ENCODE peak calls at places on chromosomes 2 and 18, in five cellular contexts. Z is K562, P is HepG2, Q is SK-N-SH, U is GM12878. D is an unnamed sample.

GRCh38 chr2:136935119-136935518 is 169.8 kb downstream of the THSD7B start:
- DNase-seq in Z (no peak), U (no peak), Q (no peak), P (no peak), D (no peak)

GRCh38 chr2:127984551-127984950 is 43.3 kb downstream of the SAP130 start:
- DNase-seq in U (no peak), Q (no peak), P (peak), Z (peak), D (no peak)

GRCh38 chr2:237859082-237859433 is 365 bp upstream of the RAMP1 start:
- DNase-seq in Z (no peak), Q (no peak), P (no peak), U (no peak), D (no peak)

GRCh38 chr2:78011251-78011650 is 489.1 kb upstream of the LRRTM4 start:
- DNase-seq in Q (no peak), Z (no peak), P (no peak), U (no peak), D (no peak)

GRCh38 chr2:143623270-143623669 is 494.1 kb downstream of the ARHGAP15 start:
- DNase-seq in Q (no peak), Z (no peak), U (no peak), P (no peak), D (no peak)

GRCh38 chr2:24809316-24810007 is 16.2 kb downstream of the CENPO start:
- DNase-seq in Z (no peak), P (peak), U (no peak), Q (no peak), D (no peak)

GRCh38 chr2:162403884-162404283 is 60.0 kb downstream of the GCA start:
- DNase-seq in U (no peak), P (no peak), Z (no peak), Q (no peak), D (no peak)

GRCh38 chr18:46555213-46555612 is 101.8 kb downstream of the LOXHD1 start:
- DNase-seq in U (no peak), Q (no peak), P (peak), Z (no peak), D (no peak)

GRCh38 chr2:130819915-130820861 is 16.5 kb upstream of the ARHGEF4 start:
- DNase-seq in Q (peak), Z (no peak), U (no peak), P (no peak), D (no peak)
- TF ChIP-seq FOXM1 in Q (no peak), Z (no peak), U (no peak), P (no peak), D (no peak)

GRCh38 chr2:80858955-80859354 is 554.4 kb upstream of the LRRTM1 start:
- DNase-seq in Q (no peak), Z (no peak), U (no peak), P (no peak), D (no peak)
- TF ChIP-seq FOXM1 in Q (no peak), Z (no peak), U (no peak), P (no peak), D (no peak)

DNA sequence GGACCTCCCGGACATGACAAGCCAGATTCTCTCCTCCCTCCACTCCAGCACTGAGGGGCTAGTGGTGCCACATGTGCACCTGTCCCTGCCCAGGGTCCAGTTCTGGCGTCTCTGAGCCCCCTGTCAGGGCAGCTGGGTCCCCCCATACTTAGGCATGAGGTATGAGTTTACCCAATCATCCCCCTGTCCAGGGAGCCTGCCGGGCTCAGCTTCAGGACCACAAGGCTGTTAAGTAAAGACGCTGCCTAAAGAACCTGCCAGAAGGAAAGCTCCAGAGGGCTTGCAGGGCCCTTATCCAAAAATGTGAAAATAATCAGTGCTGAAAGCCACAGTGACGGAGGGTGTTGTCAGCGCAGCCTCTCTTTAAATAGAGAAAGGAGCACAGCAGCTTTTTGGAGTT is 40.0 kb downstream of the SH3BP4 start:
- DNase-seq in Q (no peak), P (no peak), U (no peak), Z (no peak), D (no peak)
- TF ChIP-seq FOXM1 in Q (no peak), P (no peak), U (no peak), Z (no peak), D (no peak)

GRCh38 chr18:48673456-48674197 is 134.8 kb downstream of the CTIF start:
- DNase-seq in U (no peak), Q (no peak), P (no peak), Z (no peak), D (no peak)
- TF ChIP-seq FOXM1 in U (no peak), Q (no peak), P (no peak), Z (no peak), D (no peak)

GRCh38 chr18:30929718-30930117 is 112.8 kb downstream of the DSC3 start:
- DNase-seq in Q (no peak), Z (no peak), U (no peak), P (no peak), D (no peak)

GRCh38 chr18:30927042-30927441 is 115.5 kb downstream of the DSC3 start:
- DNase-seq in Q (no peak), U (no peak), Z (no peak), P (no peak), D (no peak)

GRCh38 chr18:30925795-30926194 is 116.7 kb downstream of the DSC3 start:
- DNase-seq in U (no peak), P (no peak), Q (no peak), Z (no peak), D (no peak)

GRCh38 chr18:30927517-30928075 is 114.9 kb downstream of the DSC3 start:
- DNase-seq in P (no peak), Z (no peak), Q (no peak), U (no peak), D (peak)

GRCh38 chr18:30929065-30929464 is 113.5 kb downstream of the DSC3 start:
- DNase-seq in U (no peak), Z (no peak), Q (no peak), P (no peak), D (no peak)
- TF ChIP-seq FOXM1 in U (no peak), Z (no peak), Q (no peak), P (no peak), D (no peak)

DNA sequence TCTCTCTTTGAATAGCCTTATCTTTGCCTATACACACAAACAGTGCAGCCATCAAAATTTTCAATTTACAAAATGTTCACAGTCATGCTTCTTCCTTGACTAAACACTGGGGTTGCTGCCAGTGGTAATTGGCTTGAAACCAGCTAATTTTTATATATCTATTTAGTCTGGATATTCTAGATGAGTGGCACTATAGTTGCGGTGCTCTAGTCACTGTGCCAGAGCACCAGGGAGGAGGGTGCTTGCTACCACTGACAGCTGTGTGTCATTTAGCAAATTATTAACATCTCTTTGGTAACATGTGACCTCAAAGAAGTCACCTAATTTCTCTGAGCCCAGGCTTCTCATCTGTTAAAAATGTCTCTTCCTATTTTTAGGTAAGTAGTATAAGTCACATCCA is 130.4 kb downstream of the MEIS1 start:
- DNase-seq in Z (no peak), P (no peak), U (no peak), Q (no peak), D (no peak)
- TF ChIP-seq FOXM1 in Z (no peak), P (no peak), U (no peak), Q (no peak), D (no peak)

DNA sequence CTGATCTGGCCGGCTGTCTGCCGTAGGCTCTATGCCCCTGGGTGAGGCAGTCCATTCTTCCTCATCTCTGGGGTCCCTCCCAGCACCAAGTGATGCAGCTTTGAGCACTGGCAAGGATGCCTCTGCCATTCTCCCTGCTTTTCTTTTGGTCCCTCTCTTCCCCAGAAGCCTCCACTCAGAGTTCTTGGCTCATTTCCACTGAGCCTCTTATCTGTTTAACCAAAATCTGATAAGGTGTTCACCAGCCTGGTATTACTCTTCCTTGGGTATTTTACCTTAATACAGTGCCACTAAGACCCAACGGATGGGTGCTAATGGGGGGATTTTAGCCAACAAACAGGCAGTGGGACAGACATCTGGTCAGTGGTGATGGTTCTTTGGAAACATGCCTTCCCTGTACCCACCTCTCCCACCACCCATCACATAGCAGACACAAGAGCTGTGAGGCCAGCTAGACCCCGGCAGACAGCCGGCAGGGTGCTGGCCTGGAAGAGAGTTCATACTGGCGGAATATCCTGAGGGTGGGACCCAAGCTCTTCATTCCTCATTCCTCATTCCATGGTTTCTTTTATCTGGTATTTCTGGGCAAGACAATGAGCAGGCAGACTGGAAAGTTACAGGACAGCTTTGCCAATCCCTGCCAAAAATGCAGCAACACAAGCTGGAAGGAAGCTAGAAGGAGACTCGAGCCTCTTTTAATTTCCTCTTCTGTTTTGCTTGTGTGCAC is 34.6 kb downstream of the ZBTB7C start:
- DNase-seq in P (no peak), Z (no peak), Q (peak), U (no peak), D (no peak)
- TF ChIP-seq FOXM1 in P (no peak), Z (no peak), Q (no peak), U (no peak), D (no peak)

DNA sequence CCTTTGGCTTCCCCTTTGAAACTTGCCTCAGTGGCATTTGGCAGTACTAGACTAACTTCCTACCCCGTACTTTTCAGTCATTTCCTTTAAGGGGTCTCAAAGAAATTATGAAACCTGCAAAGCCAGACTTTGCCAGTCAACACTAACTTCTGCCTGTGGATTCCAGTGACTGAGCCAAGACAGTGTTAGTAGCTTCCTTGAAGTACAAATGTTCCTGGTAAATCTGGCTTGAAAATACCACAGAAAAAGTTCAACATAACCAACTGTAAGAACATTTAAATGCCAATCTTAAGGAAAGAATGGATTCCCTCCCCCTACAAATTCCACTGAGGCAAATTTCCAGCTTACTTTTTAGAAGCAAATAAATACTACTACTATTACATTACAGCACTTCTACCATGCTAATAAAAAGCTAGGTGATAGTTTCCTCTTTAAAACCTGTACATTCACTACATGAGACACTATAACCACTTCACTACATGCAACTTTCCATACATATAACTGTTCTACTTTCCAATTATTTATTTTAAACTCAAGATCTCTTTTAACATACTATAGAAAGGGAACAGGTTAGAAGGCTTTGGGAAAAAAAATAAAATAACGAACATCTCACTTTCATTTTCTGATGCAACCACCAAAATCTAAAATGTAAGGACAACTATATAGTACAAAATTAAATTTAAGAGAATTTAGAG is 2.4 kb downstream of the PELI1 start:
- DNase-seq in Z (no peak), P (no peak), U (no peak), Q (no peak), D (no peak)
- TF ChIP-seq FOXM1 in Z (no peak), P (no peak), U (no peak), Q (no peak), D (no peak)

GRCh38 chr2:38697116-38697840 is 31.4 kb downstream of the GALM start:
- DNase-seq in P (no peak), U (no peak), Q (no peak), Z (no peak), D (no peak)
- TF ChIP-seq FOXM1 in P (no peak), U (no peak), Q (no peak), Z (no peak), D (no peak)

D was measured in HEK293T.